ENCODE peak calls at places on chromosomes 6 and 20, in five cellular contexts. C is tibial artery, F is pancreas, V is fibroblast of mammary gland, H is cardiac fibroblast. X is an unnamed sample.

GRCh38 chr20:17205261-17205660 is 21.6 kb upstream of the PCSK2 start:
- DNase-seq in C (no peak), F (no peak), V (no peak), H (no peak), X (no peak)

GRCh38 chr6:2871102-2871501 is 29.4 kb upstream of the SERPINB1 start:
- DNase-seq in C (no peak), F (no peak), V (no peak), H (no peak), X (peak)

GRCh38 chr20:35091808-35092523 is 641 bp downstream of the TRPC4AP start:
- DNase-seq in C (no peak), F (no peak), V (peak), H (no peak), X (peak)

GRCh38 chr6:149961728-149962425 is 1.9 kb upstream of the ULBP1 start:
- DNase-seq in C (no peak), F (no peak), V (no peak), H (peak), X (no peak)

GRCh38 chr20:40744494-40745175 is 55.6 kb upstream of the MAFB start:
- DNase-seq in C (no peak), F (no peak), V (no peak), H (no peak), X (no peak)

GRCh38 chr20:14288341-14289330 is 48.8 kb downstream of the FLRT3 start:
- DNase-seq in C (no peak), F (no peak), V (peak), H (no peak), X (peak)

GRCh38 chr6:160348552-160349441 is 619 bp downstream of the SLC22A3 start:
- DNase-seq in C (no peak), F (no peak), V (no peak), H (peak), X (peak)

GRCh38 chr6:45991189-45991588 is 24.5 kb downstream of the CLIC5 start:
- DNase-seq in C (no peak), F (no peak), V (no peak), H (peak), X (no peak)

GRCh38 chr6:166553563-166554271 is 32.8 kb downstream of the RAMACL start:
- DNase-seq in C (no peak), F (no peak), V (peak), H (peak), X (peak)

GRCh38 chr6:122696079-122696478 is 83.4 kb upstream of the FABP7 start:
- DNase-seq in C (no peak), F (no peak), V (peak), H (peak), X (peak)

GRCh38 chr6:105804436-105804835 is 281.7 kb upstream of the PRDM1 start:
- DNase-seq in C (no peak), F (no peak), V (peak), H (no peak), X (peak)

GRCh38 chr20:61835301-61835700 is 230.4 kb downstream of the TAF4 start:
- DNase-seq in C (no peak), F (no peak), V (no peak), H (no peak), X (no peak)

GRCh38 chr6:111973897-111974639 is 79.8 kb upstream of the CCN6 start:
- DNase-seq in C (no peak), F (no peak), V (peak), H (peak), X (peak)

GRCh38 chr20:18650224-18650623 is 62.4 kb downstream of the DTD1 start:
- DNase-seq in C (no peak), F (no peak), V (no peak), H (no peak), X (no peak)

GRCh38 chr6:25122001-25122400 is 157.2 kb upstream of the CARMIL1 start:
- DNase-seq in C (no peak), F (no peak), V (peak), H (peak), X (peak)

GRCh38 chr6:32935551-32936246 is 5.1 kb downstream of the HLA-DMB start:
- DNase-seq in C (no peak), F (no peak), V (no peak), H (no peak), X (no peak)

GRCh38 chr6:142380626-142381025 is 78.8 kb downstream of the ADGRG6 start:
- DNase-seq in C (no peak), F (no peak), V (no peak), H (no peak), X (no peak)

GRCh38 chr6:142376115-142376514 is 74.3 kb downstream of the ADGRG6 start:
- DNase-seq in C (no peak), F (no peak), V (no peak), H (no peak), X (no peak)

GRCh38 chr6:142374965-142375733 is 73.3 kb downstream of the ADGRG6 start:
- DNase-seq in C (no peak), F (no peak), V (peak), H (peak), X (peak)

GRCh38 chr6:142377112-142377848 is 75.5 kb downstream of the ADGRG6 start:
- DNase-seq in C (no peak), F (no peak), V (no peak), H (peak), X (peak)

GRCh38 chr6:142378138-142378875 is 76.5 kb downstream of the ADGRG6 start:
- DNase-seq in C (no peak), F (no peak), V (peak), H (peak), X (peak)
- H3K4me3 ChIP-seq in C (no peak), F (no peak), V (no peak), H (no peak), X (no peak)

DNA sequence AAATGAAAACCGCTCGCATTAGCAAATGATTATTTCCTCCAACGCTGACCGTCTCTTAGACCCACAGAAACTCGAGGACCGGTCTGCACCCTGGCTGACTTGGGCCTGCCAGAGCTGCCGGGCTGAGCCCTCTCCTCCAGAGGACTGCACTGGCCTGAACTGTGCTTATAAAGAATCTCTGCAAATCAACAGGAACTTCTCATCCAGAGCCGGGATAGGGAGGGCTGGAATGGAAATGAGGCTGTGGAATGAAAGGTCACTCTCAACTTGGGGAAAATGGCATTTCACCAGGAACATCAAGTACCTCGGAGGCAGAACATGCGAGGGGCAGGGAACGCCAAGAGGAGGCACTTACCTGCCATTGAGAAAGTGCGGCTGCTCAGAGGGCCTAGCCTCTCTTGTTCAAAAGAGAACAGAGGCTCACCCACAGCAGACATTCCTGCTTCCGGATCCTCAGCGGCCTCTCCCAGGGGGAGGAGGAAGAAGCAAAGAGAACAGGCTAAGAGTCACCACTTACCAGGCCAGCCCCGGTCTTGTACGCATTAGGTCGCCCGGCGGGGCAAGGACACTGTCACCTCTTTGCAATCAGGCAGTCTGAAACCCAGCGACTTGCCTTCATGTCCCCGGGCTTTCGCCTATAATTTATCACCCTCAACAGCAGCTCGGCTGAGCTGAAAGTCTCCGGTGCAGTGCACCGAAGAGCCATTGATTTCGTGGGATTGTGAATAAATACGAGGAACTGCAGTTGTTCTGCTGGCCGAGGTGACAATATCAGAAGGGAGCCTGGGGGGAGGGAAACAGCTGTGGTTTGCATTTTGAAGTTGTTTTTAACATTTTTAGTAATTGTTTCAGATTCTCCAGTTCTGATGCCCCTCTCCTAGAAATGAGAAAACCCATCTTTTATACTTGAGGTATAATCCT is 37.6 kb downstream of the ZMYND8 start:
- DNase-seq in C (peak), F (peak), V (peak), H (peak), X (no peak)
- H3K4me3 ChIP-seq in C (peak), F (no peak), V (peak), H (peak), X (no peak)

GRCh38 chr20:50931048-50931305 is 260 bp downstream of the ADNP start:
- DNase-seq in C (no peak), F (no peak), V (no peak), H (no peak), X (no peak)

GRCh38 chr20:50929299-50930138 is 1.7 kb downstream of the ADNP start:
- DNase-seq in C (peak), F (peak), V (peak), H (peak), X (peak)

GRCh38 chr20:50930139-50931047 is 844 bp downstream of the ADNP start:
- DNase-seq in C (peak), F (peak), V (no peak), H (no peak), X (no peak)

GRCh38 chr20:50931306-50932015 is at the start of gene ADNP:
- DNase-seq in C (peak), F (peak), V (peak), H (peak), X (peak)

DNA sequence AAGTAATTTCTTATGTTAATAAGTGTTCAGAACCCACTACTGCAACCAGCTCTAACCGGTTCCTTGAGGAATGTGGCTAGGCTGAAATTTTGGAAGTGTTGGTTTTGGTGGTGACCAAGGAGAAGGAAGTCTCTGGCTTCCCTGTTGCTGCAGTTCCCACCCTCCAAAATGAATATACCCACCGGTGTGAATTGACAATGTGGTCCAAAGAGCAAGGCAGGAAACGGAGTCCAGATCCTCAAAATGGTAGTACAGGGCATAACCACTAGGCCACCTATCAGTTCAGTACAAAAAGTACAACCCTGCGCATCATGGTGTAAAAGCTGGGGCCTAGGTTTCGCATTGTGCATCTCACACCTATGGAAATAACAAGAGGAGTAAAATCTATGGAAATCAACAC is 2.8 kb downstream of the ADNP start:
- DNase-seq in C (no peak), F (no peak), V (no peak), H (no peak), X (no peak)
- H3K4me3 ChIP-seq in C (peak), F (no peak), V (peak), H (no peak), X (peak)

DNA sequence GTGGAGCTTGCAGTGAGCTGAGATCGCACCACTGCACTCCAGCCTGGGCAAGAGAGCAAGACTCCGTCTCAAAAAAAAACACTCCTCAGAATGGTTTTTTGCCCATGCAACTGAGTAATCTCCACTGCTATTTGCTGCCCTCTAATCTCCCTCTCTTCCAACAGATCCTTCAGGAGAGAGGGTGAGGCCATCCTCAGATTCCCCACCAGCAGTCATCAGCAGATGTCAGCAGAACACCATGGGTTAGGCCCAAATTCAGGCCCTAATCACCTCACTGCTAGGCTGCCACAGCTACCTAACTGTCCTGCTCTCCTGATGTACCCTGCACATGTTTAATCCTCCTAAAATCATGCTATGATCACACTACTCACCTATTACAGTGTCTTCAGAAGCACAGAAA is 63.2 kb upstream of the BEND6 start:
- DNase-seq in C (no peak), F (no peak), V (peak), H (no peak), X (no peak)
- H3K4me3 ChIP-seq in C (no peak), F (no peak), V (no peak), H (no peak), X (no peak)

DNA sequence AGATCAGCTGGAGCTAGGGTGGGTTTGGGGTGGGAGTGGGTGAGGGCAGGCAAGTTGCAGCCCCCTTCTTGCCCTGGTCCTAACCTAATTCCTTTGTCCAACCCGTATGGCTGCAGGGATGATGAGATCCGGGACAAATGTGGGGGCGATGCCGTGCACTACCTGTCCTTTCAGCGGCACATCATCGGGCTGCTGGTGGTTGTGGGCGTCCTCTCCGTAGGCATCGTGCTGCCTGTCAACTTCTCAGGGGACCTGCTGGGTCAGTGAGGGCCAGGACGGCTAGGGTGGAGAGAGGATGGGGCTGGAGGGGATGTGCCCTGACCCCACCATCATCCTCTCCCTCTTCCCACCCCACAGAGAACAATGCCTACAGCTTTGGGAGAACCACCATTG is 12.0 kb downstream of the TMEM63B start:
- DNase-seq in C (no peak), F (no peak), V (no peak), H (no peak), X (no peak)
- H3K4me3 ChIP-seq in C (no peak), F (no peak), V (no peak), H (no peak), X (no peak)